ENCODE peak calls at places on chromosome 12, in six cellular contexts. B, Q, K, D, I and U are unnamed samples.

GRCh38 chr12:92331383-92331782 is 185.7 kb upstream of the BTG1 start:
- DNase-seq in B (no peak), Q (no peak), K (no peak), D (no peak), I (no peak), U (no peak)

GRCh38 chr12:9349888-9350885 is 142.0 kb upstream of the PZP start:
- DNase-seq in B (no peak), Q (no peak), K (no peak), D (no peak), I (no peak), U (no peak)

GRCh38 chr12:16350682-16351081 is 3.2 kb downstream of the MGST1 start:
- DNase-seq in B (no peak), Q (no peak), K (no peak), D (peak; percentile 99), I (no peak), U (no peak)

GRCh38 chr12:107393043-107393725 is 292.4 kb upstream of the PWP1 start:
- DNase-seq in B (peak; percentile 13), Q (no peak), K (no peak), D (no peak), I (peak; percentile 39), U (no peak)

GRCh38 chr12:94099191-94099983 is 49.0 kb upstream of the PLXNC1 start:
- DNase-seq in B (no peak), Q (no peak), K (no peak), D (peak; percentile 20), I (no peak), U (no peak)

GRCh38 chr12:108814462-108815211 is 42.7 kb downstream of the SSH1 start:
- DNase-seq in B (no peak), Q (no peak), K (no peak), D (no peak), I (no peak), U (no peak)

GRCh38 chr12:52260351-52261210 is 13.9 kb upstream of the KRT86 start:
- DNase-seq in B (no peak), Q (no peak), K (no peak), D (peak; percentile 36), I (no peak), U (no peak)

GRCh38 chr12:87928046-87928445 is 101.2 kb downstream of the C12orf50 start:
- DNase-seq in B (no peak), Q (no peak), K (no peak), D (no peak), I (no peak), U (no peak)

GRCh38 chr12:131205534-131205933 is 251.8 kb downstream of the ADGRD1 start:
- DNase-seq in B (no peak), Q (no peak), K (no peak), D (no peak), I (no peak), U (no peak)

GRCh38 chr12:7542813-7543212 is 39.2 kb upstream of the CD163 start:
- DNase-seq in B (no peak), Q (no peak), K (no peak), D (peak; percentile 86), I (no peak), U (no peak)

GRCh38 chr12:93798279-93798678 is 121.1 kb downstream of the CRADD start:
- DNase-seq in B (no peak), Q (no peak), K (no peak), D (no peak), I (no peak), U (no peak)

GRCh38 chr12:91565246-91565645 is 382.6 kb upstream of the DCN start:
- DNase-seq in B (peak; percentile 45), Q (no peak), K (no peak), D (peak; percentile 61), I (no peak), U (no peak)

GRCh38 chr12:65278576-65279386 is at the start of gene MSRB3:
- DNase-seq in B (peak; percentile 14), Q (peak; percentile 16), K (peak; percentile 78), D (peak; percentile 60), I (peak; percentile 12), U (no peak)

GRCh38 chr12:66688836-66689439 is 10.1 kb upstream of the GRIP1 start:
- DNase-seq in B (peak; percentile 28), Q (peak; percentile 28), K (peak; percentile 44), D (peak; percentile 20), I (peak; percentile 39), U (no peak)

GRCh38 chr12:12563529-12563928 is 866 bp upstream of the DUSP16 start:
- DNase-seq in B (no peak), Q (no peak), K (no peak), D (peak; percentile 24), I (peak; percentile 7), U (no peak)

GRCh38 chr12:113470871-113471618 is 626 bp downstream of the LHX5 start:
- DNase-seq in B (no peak), Q (no peak), K (no peak), D (no peak), I (no peak), U (no peak)

GRCh38 chr12:62983594-62983993 is 48.6 kb upstream of the PPM1H start:
- DNase-seq in B (no peak), Q (no peak), K (no peak), D (no peak), I (no peak), U (no peak)

GRCh38 chr12:67468549-67469245 is 179.8 kb upstream of the DYRK2 start:
- DNase-seq in B (no peak), Q (no peak), K (no peak), D (no peak), I (no peak), U (no peak)

GRCh38 chr12:120025640-120026039 is 36.6 kb downstream of the BICDL1 start:
- DNase-seq in B (no peak), Q (no peak), K (no peak), D (no peak), I (no peak), U (no peak)

GRCh38 chr12:16955083-16955657 is 349.2 kb upstream of the LMO3 start:
- DNase-seq in B (no peak), Q (no peak), K (no peak), D (peak; percentile 41), I (no peak), U (no peak)

GRCh38 chr12:10361622-10362021 is 28.2 kb downstream of the KLRK1 start:
- DNase-seq in B (no peak), Q (no peak), K (no peak), D (no peak), I (no peak), U (no peak)

GRCh38 chr12:67161322-67161918 is 107.7 kb upstream of the CAND1 start:
- DNase-seq in B (peak; percentile 60), Q (peak; percentile 17), K (peak; percentile 18), D (peak; percentile 53), I (peak; percentile 7), U (no peak)

GRCh38 chr12:58980768-58981167 is 60.5 kb upstream of the LRIG3 start:
- DNase-seq in B (no peak), Q (no peak), K (no peak), D (no peak), I (no peak), U (no peak)

GRCh38 chr12:112357214-112357613 is 25.0 kb downstream of the HECTD4 start:
- DNase-seq in B (no peak), Q (no peak), K (no peak), D (no peak), I (no peak), U (no peak)

GRCh38 chr12:95557625-95558024 is 6.3 kb upstream of the USP44 start:
- DNase-seq in B (no peak), Q (no peak), K (no peak), D (no peak), I (no peak), U (no peak)

GRCh38 chr12:124758266-124759200 is 105.1 kb downstream of the SCARB1 start:
- DNase-seq in B (no peak), Q (no peak), K (no peak), D (no peak), I (no peak), U (no peak)

GRCh38 chr12:83807906-83808305 is 1104.7 kb downstream of the SLC6A15 start:
- DNase-seq in B (no peak), Q (no peak), K (no peak), D (no peak), I (no peak), U (no peak)

GRCh38 chr12:104456417-104456949 is at the start of gene CHST11:
- DNase-seq in B (peak; percentile 85), Q (peak; percentile 77), K (peak; percentile 85), D (peak; percentile 78), I (peak; percentile 67), U (peak; percentile 72)